ENCODE peak calls at places on chromosomes 1 and 21, in ten cellular contexts. L is MG63; C is stomach; U is naive thymus-derived CD4-positive, alpha-beta T cell; X is CD4-positive, alpha-beta T cell; R is mesendoderm; K is breast epithelium; V is heart left ventricle; H is H7; O is left lung. G is an unnamed sample.

GRCh38 chr1:222794656-222795474 is 20.0 kb upstream of the DISP1 start:
- DNase-seq in L (no peak), C (peak; percentile 45), U (no peak), X (no peak), R (peak; percentile 31), K (no peak), V (peak; percentile 55), H (no peak), O (no peak), G (peak; percentile 35)

GRCh38 chr1:28578696-28579218 is 13.3 kb upstream of the RAB42 start:
- DNase-seq in L (no peak), C (no peak), U (no peak), X (no peak), R (no peak), K (no peak), V (no peak), H (no peak), O (no peak), G (no peak)

GRCh38 chr1:29382851-29383588 is 146.7 kb downstream of the PTPRU start:
- DNase-seq in L (no peak), C (no peak), U (no peak), X (no peak), R (no peak), K (no peak), V (no peak), H (no peak), O (no peak), G (no peak)

GRCh38 chr1:86258106-86258505 is 101.5 kb upstream of the COL24A1 start:
- DNase-seq in L (peak; percentile 23), C (no peak), U (no peak), X (no peak), R (no peak), K (no peak), V (no peak), H (no peak), O (no peak), G (no peak)

GRCh38 chr1:205375816-205376545 is 19.3 kb upstream of the KLHDC8A start:
- DNase-seq in L (peak; percentile 65), C (no peak), U (no peak), X (no peak), R (peak; percentile 85), K (peak; percentile 40), V (no peak), H (peak; percentile 64), O (no peak), G (peak; percentile 68)

GRCh38 chr1:109295712-109296415 is 10.9 kb downstream of the MYBPHL start:
- DNase-seq in L (no peak), C (no peak), U (no peak), X (no peak), R (no peak), K (no peak), V (no peak), H (peak; percentile 69), O (no peak), G (no peak)

GRCh38 chr1:84089470-84090261 is 54.4 kb upstream of the PRKACB start:
- DNase-seq in L (no peak), C (no peak), U (no peak), X (no peak), R (no peak), K (no peak), V (no peak), H (no peak), O (no peak), G (peak; percentile 68)

GRCh38 chr1:151624783-151625182 is 12.9 kb downstream of the SNX27 start:
- DNase-seq in L (no peak), C (no peak), U (no peak), X (no peak), R (no peak), K (no peak), V (no peak), H (no peak), O (no peak), G (no peak)

GRCh38 chr1:215567491-215568286 is 585 bp downstream of the KCTD3 start:
- DNase-seq in L (peak; percentile 65), C (no peak), U (peak; percentile 5), X (no peak), R (peak; percentile 80), K (peak; percentile 40), V (peak; percentile 48), H (peak; percentile 83), O (peak; percentile 87), G (peak; percentile 70)

GRCh38 chr1:85447000-85447943 is 17.7 kb downstream of the DDAH1 start:
- DNase-seq in L (no peak), C (no peak), U (no peak), X (no peak), R (no peak), K (no peak), V (no peak), H (no peak), O (no peak), G (no peak)

GRCh38 chr1:17743028-17743706 is 12.0 kb upstream of the ACTL8 start:
- DNase-seq in L (no peak), C (no peak), U (no peak), X (no peak), R (no peak), K (no peak), V (no peak), H (no peak), O (no peak), G (no peak)

GRCh38 chr1:17744666-17745563 is 10.2 kb upstream of the ACTL8 start:
- DNase-seq in L (no peak), C (no peak), U (no peak), X (no peak), R (no peak), K (no peak), V (no peak), H (no peak), O (no peak), G (no peak)

GRCh38 chr1:17742590-17742989 is 12.5 kb upstream of the ACTL8 start:
- DNase-seq in L (peak; percentile 44), C (no peak), U (no peak), X (no peak), R (no peak), K (no peak), V (peak; percentile 38), H (no peak), O (no peak), G (peak; percentile 8)

GRCh38 chr1:17745564-17745955 is 9.6 kb upstream of the ACTL8 start:
- DNase-seq in L (no peak), C (no peak), U (no peak), X (no peak), R (no peak), K (no peak), V (no peak), H (no peak), O (no peak), G (no peak)

DNA sequence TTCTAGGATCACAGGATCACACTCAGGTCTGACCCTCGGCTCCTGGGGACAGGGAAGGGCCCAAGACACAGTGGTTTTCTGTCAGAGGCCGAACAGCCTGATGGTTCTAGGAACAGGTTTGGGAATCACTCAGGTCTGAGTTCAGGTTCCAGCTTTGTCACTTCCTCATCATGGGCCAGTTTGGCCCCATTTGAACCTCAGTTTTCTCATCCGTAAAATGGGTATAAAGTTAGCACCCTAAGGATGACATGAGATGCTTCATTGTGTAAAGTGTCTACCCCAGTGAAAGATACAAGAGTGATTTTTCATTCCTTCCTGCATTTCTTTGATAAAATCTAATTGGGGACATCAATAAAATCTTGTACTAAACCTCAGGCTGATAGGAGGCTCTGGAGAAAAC is 11.2 kb upstream of the ACTL8 start:
- DNase-seq in L (no peak), C (no peak), U (no peak), X (no peak), R (no peak), K (no peak), V (no peak), H (no peak), O (no peak), G (no peak)
- H3K27me3 ChIP-seq in L (no peaks in the 10 kb centered on the region), C (peaks cover 23% of the 10 kb centered on the region), U (no peaks in the 10 kb centered on the region), X (peaks cover 8% of the 10 kb centered on the region), R (no peaks in the 10 kb centered on the region), K (peaks cover 11% of the 10 kb centered on the region), V (no peaks in the 10 kb centered on the region), H (peaks cover 2% of the 10 kb centered on the region), O (no peaks in the 10 kb centered on the region), G (peaks cover 17% of the 10 kb centered on the region)

GRCh38 chr21:44701541-44701940 is 4.6 kb downstream of the KRTAP10-12 start:
- DNase-seq in L (no peak), C (no peak), U (no peak), X (no peak), R (no peak), K (no peak), V (no peak), H (peak; percentile 31), O (no peak), G (no peak)
- H3K27me3 ChIP-seq in L (peaks cover 13% of the 10 kb centered on the region), C (peaks cover 84% of the 10 kb centered on the region), U (no peaks in the 10 kb centered on the region), X (peaks cover 82% of the 10 kb centered on the region), R (no peaks in the 10 kb centered on the region), K (peaks cover 82% of the 10 kb centered on the region), V (peaks cover 23% of the 10 kb centered on the region), H (peaks cover 28% of the 10 kb centered on the region), O (peaks cover 17% of the 10 kb centered on the region), G (no peaks in the 10 kb centered on the region)

DNA sequence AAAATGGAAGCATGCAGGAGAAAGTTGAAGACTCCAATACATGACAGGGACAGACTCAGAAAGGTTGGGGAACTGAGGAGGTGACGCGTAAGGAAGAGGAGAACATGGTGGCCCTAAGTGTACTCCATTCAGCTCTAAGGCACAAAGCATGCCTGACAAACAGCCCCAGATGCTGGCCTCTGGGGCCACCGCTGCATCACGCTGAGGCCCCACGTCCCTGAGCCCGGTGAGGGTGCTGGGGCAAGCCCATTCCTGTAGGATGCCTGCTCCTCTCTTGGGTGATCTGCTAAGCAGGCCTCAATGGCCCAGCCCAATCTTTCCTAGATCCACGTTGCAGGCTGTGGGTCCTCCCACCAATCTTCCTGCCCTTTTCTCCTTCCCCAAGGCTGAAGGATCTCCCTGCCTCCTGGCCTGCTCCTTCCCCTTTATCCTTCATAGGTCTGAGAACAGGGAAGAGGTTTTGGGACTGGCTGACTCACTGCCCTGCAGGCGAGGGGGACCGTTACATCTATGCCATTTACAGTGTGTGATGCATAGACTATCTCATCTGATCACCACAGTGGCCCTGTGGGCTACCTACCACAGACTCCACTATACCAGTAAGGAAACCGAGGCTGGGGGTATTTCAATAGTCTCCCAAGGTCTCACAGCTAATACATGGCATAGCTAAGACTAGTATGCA is 16.8 kb upstream of the NID1 start:
- DNase-seq in L (no peak), C (no peak), U (no peak), X (no peak), R (no peak), K (no peak), V (no peak), H (no peak), O (no peak), G (no peak)
- H3K27me3 ChIP-seq in L (no peaks in the 10 kb centered on the region), C (no peaks in the 10 kb centered on the region), U (no peaks in the 10 kb centered on the region), X (no peaks in the 10 kb centered on the region), R (no peaks in the 10 kb centered on the region), K (no peaks in the 10 kb centered on the region), V (no peaks in the 10 kb centered on the region), H (no peaks in the 10 kb centered on the region), O (no peaks in the 10 kb centered on the region), G (no peaks in the 10 kb centered on the region)

DNA sequence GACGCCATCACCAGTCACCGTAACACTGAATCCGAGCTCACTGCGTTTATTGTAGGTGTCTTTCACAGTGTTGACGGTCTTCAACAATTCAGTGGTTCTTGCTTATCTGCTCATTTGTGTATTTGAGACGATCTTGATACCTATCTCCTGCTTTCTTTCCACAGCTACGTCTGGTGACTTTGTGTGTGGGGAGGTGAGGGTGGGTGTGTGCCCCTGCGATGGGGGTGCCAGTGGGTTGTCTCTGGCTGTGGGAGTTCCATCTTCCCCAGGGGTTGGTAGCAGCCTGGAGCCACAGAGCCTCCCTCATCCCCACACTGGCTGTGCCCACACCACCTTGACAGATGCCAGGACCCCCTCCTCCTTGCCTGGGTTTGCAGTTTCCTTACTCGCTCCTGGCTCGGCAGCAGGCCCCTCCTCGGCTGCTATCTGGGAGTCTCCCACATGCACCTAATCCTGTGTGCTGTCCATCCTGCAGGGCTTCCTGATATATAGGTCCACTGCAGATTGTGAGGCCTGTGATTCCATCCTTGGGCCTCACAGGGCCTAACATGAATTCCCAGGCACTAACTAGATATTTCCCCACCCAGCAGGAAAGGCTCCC is 6.3 kb upstream of the PARP1 start:
- DNase-seq in L (no peak), C (no peak), U (no peak), X (no peak), R (peak; percentile 81), K (no peak), V (no peak), H (no peak), O (no peak), G (no peak)
- H3K27me3 ChIP-seq in L (peaks cover 3% of the 10 kb centered on the region), C (no peaks in the 10 kb centered on the region), U (no peaks in the 10 kb centered on the region), X (no peaks in the 10 kb centered on the region), R (no peaks in the 10 kb centered on the region), K (no peaks in the 10 kb centered on the region), V (no peaks in the 10 kb centered on the region), H (no peaks in the 10 kb centered on the region), O (no peaks in the 10 kb centered on the region), G (no peaks in the 10 kb centered on the region)

G was measured in A673.